ENCODE peak calls at places on chromosomes 7 and 10, in five cellular contexts. G is tibial artery, I is ovary, K is cardiac fibroblast, B is left lung. H is an unnamed sample.
A peak's percentile ranks its signal among the peaks of the same experiment; 100 is the strongest.

GRCh38 chr10:87092861-87093460 is 1.7 kb downstream of the GLUD1 start:
- DNase-seq in G (no peak), I (no peak), K (peak; percentile 39), B (no peak), H (peak; percentile 54)

GRCh38 chr10:71401969-71402368 is 5.2 kb downstream of the CDH23 start:
- DNase-seq in G (no peak), I (no peak), K (no peak), B (no peak), H (no peak)

GRCh38 chr10:62681211-62681940 is 123.1 kb upstream of the ADO start:
- DNase-seq in G (no peak), I (no peak), K (no peak), B (peak; percentile 44), H (peak; percentile 96)

GRCh38 chr7:157886261-157886660 is 549.5 kb downstream of the DNAJB6 start:
- DNase-seq in G (no peak), I (no peak), K (no peak), B (no peak), H (no peak)

GRCh38 chr10:60646966-60647796 is 131.1 kb upstream of the CDK1 start:
- DNase-seq in G (no peak), I (peak; percentile 27), K (peak; percentile 80), B (no peak), H (peak; percentile 64)

GRCh38 chr7:47609803-47610452 is 28.0 kb upstream of the TNS3 start:
- DNase-seq in G (no peak), I (peak; percentile 48), K (peak; percentile 84), B (peak; percentile 50), H (no peak)

GRCh38 chr7:151565541-151565940 is 45.8 kb upstream of the RHEB start:
- DNase-seq in G (no peak), I (no peak), K (no peak), B (no peak), H (no peak)

GRCh38 chr10:96720422-96721206 is at the start of gene PIK3AP1:
- DNase-seq in G (peak; percentile 70), I (peak; percentile 51), K (no peak), B (peak; percentile 76), H (peak; percentile 81)

GRCh38 chr7:150923191-150923590 is 54.9 kb downstream of the KCNH2 start:
- DNase-seq in G (no peak), I (no peak), K (no peak), B (no peak), H (no peak)

GRCh38 chr7:26449175-26450165 is 157.8 kb downstream of the SNX10 start:
- DNase-seq in G (no peak), I (no peak), K (peak; percentile 6), B (no peak), H (no peak)

GRCh38 chr10:110446954-110447608 is 50.6 kb upstream of the DUSP5 start:
- DNase-seq in G (peak; percentile 54), I (no peak), K (peak; percentile 91), B (peak; percentile 30), H (no peak)

GRCh38 chr10:50624866-50625491 is 1.2 kb upstream of the SGMS1 start:
- DNase-seq in G (no peak), I (no peak), K (peak; percentile 71), B (peak; percentile 74), H (peak; percentile 85)

GRCh38 chr7:34260282-34260681 is 354.9 kb downstream of the BMPER start:
- DNase-seq in G (no peak), I (no peak), K (peak; percentile 85), B (no peak), H (no peak)

GRCh38 chr7:39810204-39810642 is 139.8 kb upstream of the CDK13 start:
- DNase-seq in G (no peak), I (no peak), K (no peak), B (no peak), H (no peak)

GRCh38 chr10:20489961-20490360 is 407.1 kb downstream of the NEBL start:
- DNase-seq in G (no peak), I (no peak), K (no peak), B (no peak), H (no peak)

GRCh38 chr10:129350690-129351089 is 116.4 kb upstream of the MGMT start:
- DNase-seq in G (no peak), I (no peak), K (no peak), B (no peak), H (no peak)

GRCh38 chr10:100075426-100076220 is 6.0 kb downstream of the CPN1 start:
- DNase-seq in G (no peak), I (no peak), K (no peak), B (no peak), H (no peak)

GRCh38 chr10:89086801-89087513 is 96.4 kb downstream of the FAS start:
- DNase-seq in G (peak; percentile 81), I (no peak), K (peak; percentile 84), B (peak; percentile 79), H (no peak)

GRCh38 chr10:114444819-114445218 is 40.5 kb upstream of the AFAP1L2 start:
- DNase-seq in G (no peak), I (no peak), K (no peak), B (no peak), H (no peak)

GRCh38 chr7:116571037-116571436 is 46.2 kb downstream of the CAV1 start:
- DNase-seq in G (no peak), I (no peak), K (peak; percentile 75), B (no peak), H (no peak)

GRCh38 chr10:34931216-34931615 is 116.1 kb upstream of the PARD3 start:
- DNase-seq in G (no peak), I (no peak), K (no peak), B (no peak), H (no peak)

GRCh38 chr10:3774018-3774813 is 10.8 kb downstream of the KLF6 start:
- DNase-seq in G (no peak), I (no peak), K (peak; percentile 61), B (no peak), H (no peak)

GRCh38 chr7:90740364-90740763 is 144.2 kb downstream of the CDK14 start:
- DNase-seq in G (no peak), I (no peak), K (no peak), B (no peak), H (no peak)

GRCh38 chr7:144481863-144482262 is 78.4 kb upstream of the NOBOX start:
- DNase-seq in G (no peak), I (no peak), K (peak; percentile 18), B (no peak), H (no peak)

GRCh38 chr10:103855424-103855823 is at the start of gene SH3PXD2A:
- DNase-seq in G (peak; percentile 68), I (peak; percentile 70), K (peak; percentile 33), B (no peak), H (no peak)

GRCh38 chr10:22321831-22322662 is 1.1 kb downstream of the BMI1 start:
- DNase-seq in G (peak; percentile 69), I (peak; percentile 51), K (no peak), B (peak; percentile 33), H (peak; percentile 29)

GRCh38 chr10:55820071-55820470 is 541.0 kb downstream of the ZWINT start:
- DNase-seq in G (no peak), I (no peak), K (no peak), B (no peak), H (no peak)

GRCh38 chr10:16436367-16436757 is 448 bp upstream of the PTER start:
- DNase-seq in G (no peak), I (no peak), K (no peak), B (peak; percentile 36), H (peak; percentile 11)

GRCh38 chr7:134618756-134619530 is 27.7 kb upstream of the BPGM start:
- DNase-seq in G (no peak), I (no peak), K (peak; percentile 56), B (no peak), H (no peak)

GRCh38 chr7:27159278-27160146 is 3.0 kb upstream of the HOXA7 start:
- DNase-seq in G (no peak), I (no peak), K (no peak), B (peak; percentile 23), H (no peak)

GRCh38 chr10:86180861-86181260 is 185.7 kb downstream of the GRID1 start:
- DNase-seq in G (peak; percentile 60), I (no peak), K (no peak), B (no peak), H (no peak)

GRCh38 chr7:108109216-108109908 is 20.8 kb downstream of the LAMB4 start:
- DNase-seq in G (no peak), I (no peak), K (peak; percentile 32), B (no peak), H (peak; percentile 22)
- TF ChIP-seq CTCF in G (no peak), I (no peak), K (peak; percentile 48), B (no peak), H (peak; percentile 33)

GRCh38 chr7:49094866-49095265 is 170.5 kb downstream of the CDC14C start:
- DNase-seq in G (no peak), I (no peak), K (no peak), B (no peak), H (no peak)

GRCh38 chr7:49102413-49102812 is 178.1 kb downstream of the CDC14C start:
- DNase-seq in G (no peak), I (no peak), K (no peak), B (no peak), H (no peak)

DNA sequence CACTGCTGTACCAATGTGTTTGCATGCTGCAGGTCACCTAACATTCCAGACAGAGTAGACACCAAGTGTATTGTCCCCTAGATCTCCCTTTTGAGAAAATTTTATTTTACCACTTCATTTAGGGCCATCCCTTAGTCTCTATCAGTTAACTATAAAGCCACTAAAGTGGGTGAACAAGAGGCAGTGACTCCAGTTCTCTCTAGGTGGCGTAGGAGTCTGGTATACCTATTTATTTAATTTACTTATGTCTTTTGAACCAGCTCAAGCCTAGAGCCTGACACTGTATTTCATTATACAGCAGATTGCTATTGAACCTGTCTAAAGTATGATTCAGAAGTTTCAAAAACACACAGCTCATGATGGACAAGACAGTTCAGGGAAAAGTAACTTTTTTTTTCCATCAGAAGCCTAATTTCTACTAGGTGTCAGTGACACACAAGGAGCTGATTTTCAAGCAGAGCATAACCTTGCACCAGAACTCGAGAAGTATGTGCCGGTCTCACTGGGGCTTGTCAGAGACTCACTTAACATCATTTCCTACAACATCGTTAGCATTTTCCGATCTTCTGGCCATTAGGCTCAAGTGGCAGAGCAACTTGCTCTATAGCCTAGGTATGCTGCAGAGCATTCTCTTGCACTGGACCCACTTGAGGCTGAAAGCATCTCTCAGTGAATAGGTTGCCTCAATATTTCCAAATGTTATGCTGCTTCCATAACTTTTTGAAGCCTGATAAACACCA is 175.4 kb downstream of the CDC14C start:
- DNase-seq in G (no peak), I (no peak), K (no peak), B (no peak), H (peak; percentile 10)
- TF ChIP-seq CTCF in G (no peak), I (no peak), K (no peak), B (no peak), H (peak; percentile 8)

GRCh38 chr7:143002106-143002505 is 24.8 kb downstream of the OR9A2 start:
- DNase-seq in G (no peak), I (no peak), K (peak; percentile 41), B (no peak), H (peak; percentile 20)
- TF ChIP-seq CTCF in G (no peak), I (no peak), K (peak; percentile 27), B (no peak), H (peak; percentile 9)

DNA sequence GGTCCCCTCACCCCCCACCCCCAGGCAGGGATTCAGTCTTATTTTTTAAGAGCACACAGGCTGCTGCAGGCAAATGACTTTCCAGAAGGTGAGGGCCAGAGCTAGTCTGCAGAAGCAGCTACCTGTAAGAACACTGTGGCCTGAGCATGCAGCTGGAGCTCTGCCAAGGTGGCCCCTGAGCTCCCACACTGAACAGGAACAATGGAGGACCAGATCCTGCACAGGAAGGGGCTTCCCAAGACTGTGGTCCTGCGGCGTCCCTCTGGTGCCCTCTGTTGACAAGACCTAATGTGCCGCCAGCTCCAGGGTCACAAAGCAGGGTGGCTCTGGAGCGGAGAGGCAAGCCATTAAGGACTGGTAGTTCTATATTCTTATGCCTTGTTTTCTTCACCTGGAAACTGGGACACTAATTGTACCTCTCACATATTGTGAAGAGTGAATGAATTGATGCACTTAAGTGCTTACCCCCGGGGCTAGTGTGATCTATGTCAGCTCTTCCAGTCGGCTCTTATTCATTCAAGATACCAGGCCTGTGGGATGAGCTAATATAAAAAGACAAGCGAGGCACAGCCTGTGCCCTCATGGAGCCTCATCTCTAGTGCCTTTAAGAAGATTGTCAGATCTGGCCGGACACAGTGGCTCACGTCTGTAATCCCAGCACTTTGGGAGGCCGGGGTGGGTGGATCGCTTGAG is 8.0 kb upstream of the BEND7 start:
- DNase-seq in G (no peak), I (peak; percentile 27), K (peak; percentile 56), B (peak; percentile 44), H (peak; percentile 56)
- TF ChIP-seq CTCF in G (peak; percentile 44), I (no peak), K (peak; percentile 64), B (peak; percentile 47), H (peak; percentile 53)

H was measured in GM12865.